ENCODE peak calls at places on chromosome 5, in nine cellular contexts. One of them, this sample, is unnamed.

GRCh38 chr5:19977069-19977468 is 10.9 kb downstream of the CDH18 start:
- DNase-seq in keratinocyte: no peak
- DNase-seq in tibial nerve: no peak
- DNase-seq in MM.1S: no peak
- DNase-seq in right atrium auricular region: no peak
- DNase-seq in heart left ventricle: no peak
- DNase-seq in A549: no peak
- DNase-seq in uterus: no peak
- DNase-seq in H9: no peak
- DNase-seq in this sample: no peak

GRCh38 chr5:78127875-78128274 is 166.6 kb downstream of the AP3B1 start:
- DNase-seq in keratinocyte: no peak
- DNase-seq in tibial nerve: no peak
- DNase-seq in MM.1S: no peak
- DNase-seq in right atrium auricular region: no peak
- DNase-seq in heart left ventricle: no peak
- DNase-seq in A549: peak; percentile 32
- DNase-seq in uterus: no peak
- DNase-seq in H9: no peak
- DNase-seq in this sample: no peak

GRCh38 chr5:108339220-108339619 is 42.7 kb downstream of the FBXL17 start:
- DNase-seq in keratinocyte: no peak
- DNase-seq in tibial nerve: no peak
- DNase-seq in MM.1S: no peak
- DNase-seq in right atrium auricular region: no peak
- DNase-seq in heart left ventricle: no peak
- DNase-seq in A549: peak; percentile 2
- DNase-seq in uterus: no peak
- DNase-seq in H9: no peak
- DNase-seq in this sample: no peak

GRCh38 chr5:1510631-1511030 is 13.1 kb downstream of the LPCAT1 start:
- DNase-seq in keratinocyte: no peak
- DNase-seq in tibial nerve: no peak
- DNase-seq in MM.1S: no peak
- DNase-seq in right atrium auricular region: peak; percentile 42
- DNase-seq in heart left ventricle: peak; percentile 14
- DNase-seq in A549: no peak
- DNase-seq in uterus: peak; percentile 12
- DNase-seq in H9: no peak
- DNase-seq in this sample: peak; percentile 9

GRCh38 chr5:42638972-42639371 is 117.6 kb upstream of the CCDC152 start:
- DNase-seq in keratinocyte: no peak
- DNase-seq in tibial nerve: no peak
- DNase-seq in MM.1S: no peak
- DNase-seq in right atrium auricular region: no peak
- DNase-seq in heart left ventricle: no peak
- DNase-seq in A549: no peak
- DNase-seq in uterus: no peak
- DNase-seq in H9: no peak
- DNase-seq in this sample: no peak

GRCh38 chr5:88732181-88732633 is 150.8 kb downstream of the MEF2C start:
- DNase-seq in keratinocyte: no peak
- DNase-seq in tibial nerve: peak; percentile 26
- DNase-seq in MM.1S: peak; percentile 24
- DNase-seq in right atrium auricular region: peak; percentile 75
- DNase-seq in heart left ventricle: no peak
- DNase-seq in A549: no peak
- DNase-seq in uterus: peak; percentile 36
- DNase-seq in H9: no peak
- DNase-seq in this sample: no peak

GRCh38 chr5:139571966-139572365 is 10.8 kb downstream of the UBE2D2 start:
- DNase-seq in keratinocyte: no peak
- DNase-seq in tibial nerve: no peak
- DNase-seq in MM.1S: no peak
- DNase-seq in right atrium auricular region: no peak
- DNase-seq in heart left ventricle: no peak
- DNase-seq in A549: no peak
- DNase-seq in uterus: no peak
- DNase-seq in H9: no peak
- DNase-seq in this sample: no peak

GRCh38 chr5:32687167-32687831 is 23.8 kb upstream of the NPR3 start:
- DNase-seq in keratinocyte: no peak
- DNase-seq in tibial nerve: peak; percentile 33
- DNase-seq in MM.1S: no peak
- DNase-seq in right atrium auricular region: no peak
- DNase-seq in heart left ventricle: peak; percentile 70
- DNase-seq in A549: no peak
- DNase-seq in uterus: no peak
- DNase-seq in H9: no peak
- DNase-seq in this sample: no peak

GRCh38 chr5:72346396-72346795 is 26.2 kb downstream of the PTCD2 start:
- DNase-seq in keratinocyte: no peak
- DNase-seq in tibial nerve: no peak
- DNase-seq in MM.1S: no peak
- DNase-seq in right atrium auricular region: no peak
- DNase-seq in heart left ventricle: no peak
- DNase-seq in A549: no peak
- DNase-seq in uterus: no peak
- DNase-seq in H9: no peak
- DNase-seq in this sample: no peak

GRCh38 chr5:56984445-56984844 is 32.5 kb upstream of the MIER3 start:
- DNase-seq in keratinocyte: no peak
- DNase-seq in tibial nerve: no peak
- DNase-seq in MM.1S: no peak
- DNase-seq in right atrium auricular region: no peak
- DNase-seq in heart left ventricle: no peak
- DNase-seq in A549: no peak
- DNase-seq in uterus: no peak
- DNase-seq in H9: no peak
- DNase-seq in this sample: no peak

GRCh38 chr5:78320461-78320860 is 26.0 kb upstream of the AP3B1 start:
- DNase-seq in keratinocyte: no peak
- DNase-seq in tibial nerve: peak; percentile 9
- DNase-seq in MM.1S: peak; percentile 25
- DNase-seq in right atrium auricular region: no peak
- DNase-seq in heart left ventricle: no peak
- DNase-seq in A549: peak; percentile 33
- DNase-seq in uterus: no peak
- DNase-seq in H9: no peak
- DNase-seq in this sample: no peak

GRCh38 chr5:112532654-112533314 is 113.7 kb upstream of the EPB41L4A start:
- DNase-seq in keratinocyte: no peak
- DNase-seq in tibial nerve: no peak
- DNase-seq in MM.1S: no peak
- DNase-seq in right atrium auricular region: no peak
- DNase-seq in heart left ventricle: no peak
- DNase-seq in A549: no peak
- DNase-seq in uterus: no peak
- DNase-seq in H9: no peak
- DNase-seq in this sample: no peak
- H3K4me1 ChIP-seq in keratinocyte: no peaks in the 10 kb centered on the region
- H3K4me1 ChIP-seq in tibial nerve: no peaks in the 10 kb centered on the region
- H3K4me1 ChIP-seq in MM.1S: no peaks in the 10 kb centered on the region
- H3K4me1 ChIP-seq in right atrium auricular region: no peaks in the 10 kb centered on the region
- H3K4me1 ChIP-seq in heart left ventricle: no peaks in the 10 kb centered on the region
- H3K4me1 ChIP-seq in A549: peaks cover 11% of the 10 kb centered on the region
- H3K4me1 ChIP-seq in uterus: no peaks in the 10 kb centered on the region
- H3K4me1 ChIP-seq in H9: peaks cover 8% of the 10 kb centered on the region
- H3K4me1 ChIP-seq in this sample: peaks cover 4% of the 10 kb centered on the region

DNA sequence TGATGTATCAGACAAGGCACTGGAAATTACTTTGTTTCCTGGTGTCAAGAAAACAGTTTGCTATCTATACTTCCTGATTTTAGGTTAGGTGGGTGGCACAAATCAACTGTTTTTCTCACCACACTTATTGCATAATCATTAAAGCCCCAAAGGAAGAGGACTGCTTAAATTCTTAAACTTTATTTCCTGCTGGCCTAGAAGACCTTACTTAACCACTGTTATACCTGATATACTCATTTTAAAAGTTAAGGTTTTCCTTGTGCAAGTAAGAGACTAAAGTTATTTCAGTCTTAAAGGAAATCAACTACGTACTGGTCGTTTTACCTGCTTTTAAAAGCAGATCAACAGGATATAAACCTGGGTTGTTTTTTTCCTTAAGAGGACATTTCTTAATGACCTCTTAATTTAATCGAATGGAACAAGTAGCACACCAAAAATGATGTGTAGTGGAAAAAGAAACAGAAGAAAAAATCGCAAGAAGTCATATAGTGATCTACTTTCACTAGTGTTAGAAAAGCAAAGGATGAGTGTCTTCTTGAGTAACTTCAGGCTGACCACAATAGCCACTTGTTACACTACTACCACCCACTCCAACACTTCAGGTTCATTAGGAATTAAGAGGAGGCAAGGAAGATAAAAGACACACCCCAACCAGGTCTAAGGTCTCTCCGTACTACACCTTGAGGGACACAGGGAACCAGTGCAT is 971 bp downstream of the CLINT1 start:
- DNase-seq in keratinocyte: no peak
- DNase-seq in tibial nerve: no peak
- DNase-seq in MM.1S: no peak
- DNase-seq in right atrium auricular region: no peak
- DNase-seq in heart left ventricle: no peak
- DNase-seq in A549: no peak
- DNase-seq in uterus: no peak
- DNase-seq in H9: no peak
- DNase-seq in this sample: no peak
- H3K4me1 ChIP-seq in keratinocyte: peaks cover 7% of the 10 kb centered on the region
- H3K4me1 ChIP-seq in tibial nerve: peaks cover 11% of the 10 kb centered on the region
- H3K4me1 ChIP-seq in MM.1S: peaks cover 47% of the 10 kb centered on the region
- H3K4me1 ChIP-seq in right atrium auricular region: peaks cover 36% of the 10 kb centered on the region
- H3K4me1 ChIP-seq in heart left ventricle: peaks cover 12% of the 10 kb centered on the region
- H3K4me1 ChIP-seq in A549: peaks cover 29% of the 10 kb centered on the region
- H3K4me1 ChIP-seq in uterus: peaks cover 8% of the 10 kb centered on the region
- H3K4me1 ChIP-seq in H9: peaks cover 3% of the 10 kb centered on the region
- H3K4me1 ChIP-seq in this sample: peaks cover 34% of the 10 kb centered on the region

GRCh38 chr5:180811012-180811622 is 8.5 kb upstream of the MGAT1 start:
- DNase-seq in keratinocyte: no peak
- DNase-seq in tibial nerve: no peak
- DNase-seq in MM.1S: no peak
- DNase-seq in right atrium auricular region: no peak
- DNase-seq in heart left ventricle: peak; percentile 18
- DNase-seq in A549: no peak
- DNase-seq in uterus: no peak
- DNase-seq in H9: no peak
- DNase-seq in this sample: no peak
- H3K4me1 ChIP-seq in keratinocyte: peaks cover 43% of the 10 kb centered on the region
- H3K4me1 ChIP-seq in tibial nerve: peaks cover 29% of the 10 kb centered on the region
- H3K4me1 ChIP-seq in MM.1S: peaks cover 42% of the 10 kb centered on the region
- H3K4me1 ChIP-seq in right atrium auricular region: peaks cover 46% of the 10 kb centered on the region
- H3K4me1 ChIP-seq in heart left ventricle: peaks cover 5% of the 10 kb centered on the region
- H3K4me1 ChIP-seq in A549: peaks cover 30% of the 10 kb centered on the region
- H3K4me1 ChIP-seq in uterus: peaks cover 17% of the 10 kb centered on the region
- H3K4me1 ChIP-seq in H9: peaks cover 11% of the 10 kb centered on the region
- H3K4me1 ChIP-seq in this sample: peaks cover 44% of the 10 kb centered on the region

DNA sequence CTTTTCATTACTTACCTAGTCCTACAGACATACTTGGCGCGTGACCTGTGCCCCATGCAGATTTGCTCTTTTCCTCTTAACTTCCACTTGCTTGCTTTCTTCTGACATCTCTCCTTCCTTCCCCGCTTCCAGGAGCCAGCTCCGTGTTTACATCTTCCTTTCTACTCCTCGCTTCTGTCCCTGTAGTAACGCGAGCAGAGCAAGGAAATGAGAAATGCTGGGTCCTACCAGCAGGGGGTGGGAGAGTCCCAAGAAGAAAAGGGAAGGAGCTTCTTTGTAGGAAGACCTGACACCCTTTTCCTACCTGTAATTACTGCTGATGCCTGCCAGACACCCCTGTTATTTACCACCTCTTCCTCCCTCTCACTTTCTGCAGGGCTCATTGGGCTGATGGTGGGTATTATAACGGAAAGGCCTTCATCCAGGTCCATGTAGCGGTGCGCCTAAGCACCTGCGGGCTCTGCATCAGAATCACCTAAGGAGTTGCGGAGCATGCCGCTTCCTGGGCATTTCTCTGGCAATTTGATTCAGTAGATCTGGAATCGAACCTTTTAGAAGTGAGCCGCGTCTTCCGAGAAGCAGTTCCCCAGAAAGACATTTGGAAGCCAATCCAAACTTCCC is 1260.8 kb upstream of the WWC1 start:
- DNase-seq in keratinocyte: no peak
- DNase-seq in tibial nerve: no peak
- DNase-seq in MM.1S: no peak
- DNase-seq in right atrium auricular region: no peak
- DNase-seq in heart left ventricle: no peak
- DNase-seq in A549: peak; percentile 24
- DNase-seq in uterus: no peak
- DNase-seq in H9: peak; percentile 86
- DNase-seq in this sample: no peak
- H3K4me1 ChIP-seq in keratinocyte: no peaks in the 10 kb centered on the region
- H3K4me1 ChIP-seq in tibial nerve: no peaks in the 10 kb centered on the region
- H3K4me1 ChIP-seq in MM.1S: no peaks in the 10 kb centered on the region
- H3K4me1 ChIP-seq in right atrium auricular region: no peaks in the 10 kb centered on the region
- H3K4me1 ChIP-seq in heart left ventricle: no peaks in the 10 kb centered on the region
- H3K4me1 ChIP-seq in A549: no peaks in the 10 kb centered on the region
- H3K4me1 ChIP-seq in uterus: no peaks in the 10 kb centered on the region
- H3K4me1 ChIP-seq in H9: no peaks in the 10 kb centered on the region
- H3K4me1 ChIP-seq in this sample: no peaks in the 10 kb centered on the region

DNA sequence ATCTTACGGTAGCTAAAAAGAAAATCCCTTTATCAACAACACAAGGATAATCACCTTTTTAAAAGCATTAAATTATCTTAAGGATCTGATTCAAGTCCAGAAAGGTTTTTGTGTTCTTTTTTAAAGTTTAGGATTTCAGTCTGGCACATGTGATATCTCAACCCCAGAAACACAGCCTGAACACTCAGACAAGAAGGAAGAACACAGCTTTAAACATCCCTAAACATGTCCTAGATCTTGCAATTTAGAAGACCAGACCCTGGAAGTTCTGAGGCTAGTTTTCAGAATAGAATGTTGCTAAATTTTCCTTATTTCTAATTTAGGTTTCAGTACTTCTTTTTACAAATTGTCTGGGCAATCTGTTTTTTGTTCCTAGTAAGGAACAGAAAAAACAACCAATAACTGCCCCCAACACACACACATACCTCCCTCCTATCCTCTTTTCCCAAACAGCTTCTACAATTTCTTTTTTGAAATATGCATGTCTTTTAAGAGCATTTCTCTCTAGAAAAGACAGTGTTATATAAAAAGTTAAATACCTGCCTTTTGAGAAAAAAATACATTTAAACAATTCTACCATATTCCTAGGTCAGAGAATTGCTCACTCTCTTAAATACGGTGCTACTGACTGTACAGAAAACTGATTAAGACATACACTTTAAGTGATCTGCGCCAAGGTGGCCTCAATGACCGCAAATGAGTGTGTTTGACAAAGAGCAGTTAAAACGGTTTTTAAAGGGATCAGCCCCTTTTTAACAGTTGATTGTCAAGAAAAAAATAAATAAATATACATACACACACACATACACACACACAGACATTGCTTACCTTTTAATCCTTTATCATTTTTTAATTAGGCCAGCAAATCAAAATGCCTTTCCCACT is 830 bp downstream of the ZNF608 start:
- DNase-seq in keratinocyte: no peak
- DNase-seq in tibial nerve: no peak
- DNase-seq in MM.1S: no peak
- DNase-seq in right atrium auricular region: no peak
- DNase-seq in heart left ventricle: no peak
- DNase-seq in A549: no peak
- DNase-seq in uterus: no peak
- DNase-seq in H9: no peak
- DNase-seq in this sample: no peak
- H3K4me1 ChIP-seq in keratinocyte: peaks cover 36% of the 10 kb centered on the region
- H3K4me1 ChIP-seq in tibial nerve: peaks cover 11% of the 10 kb centered on the region
- H3K4me1 ChIP-seq in MM.1S: no peaks in the 10 kb centered on the region
- H3K4me1 ChIP-seq in right atrium auricular region: peaks cover 34% of the 10 kb centered on the region
- H3K4me1 ChIP-seq in heart left ventricle: peaks cover 8% of the 10 kb centered on the region
- H3K4me1 ChIP-seq in A549: peaks cover 32% of the 10 kb centered on the region
- H3K4me1 ChIP-seq in uterus: no peaks in the 10 kb centered on the region
- H3K4me1 ChIP-seq in H9: peaks cover 8% of the 10 kb centered on the region
- H3K4me1 ChIP-seq in this sample: peaks cover 11% of the 10 kb centered on the region

GRCh38 chr5:39100301-39100850 is 26.2 kb upstream of the RICTOR start:
- DNase-seq in keratinocyte: no peak
- DNase-seq in tibial nerve: no peak
- DNase-seq in MM.1S: no peak
- DNase-seq in right atrium auricular region: no peak
- DNase-seq in heart left ventricle: no peak
- DNase-seq in A549: no peak
- DNase-seq in uterus: no peak
- DNase-seq in H9: no peak
- DNase-seq in this sample: no peak
- H3K4me1 ChIP-seq in keratinocyte: peaks cover 33% of the 10 kb centered on the region
- H3K4me1 ChIP-seq in tibial nerve: no peaks in the 10 kb centered on the region
- H3K4me1 ChIP-seq in MM.1S: no peaks in the 10 kb centered on the region
- H3K4me1 ChIP-seq in right atrium auricular region: no peaks in the 10 kb centered on the region
- H3K4me1 ChIP-seq in heart left ventricle: no peaks in the 10 kb centered on the region
- H3K4me1 ChIP-seq in A549: peaks cover 54% of the 10 kb centered on the region
- H3K4me1 ChIP-seq in uterus: no peaks in the 10 kb centered on the region
- H3K4me1 ChIP-seq in H9: no peaks in the 10 kb centered on the region
- H3K4me1 ChIP-seq in this sample: peaks cover 15% of the 10 kb centered on the region